ENCODE peak calls at places on chromosomes 6 and 20, in five cellular contexts. P is PC-9, A is right atrium auricular region, Y is right cardiac atrium, Z is kidney. U is an unnamed sample.

GRCh38 chr6:160919713-160920112 is 71.9 kb upstream of the MAP3K4 start:
- DNase-seq in Y (no peak), P (no peak), Z (no peak), A (no peak), U (no peak)

GRCh38 chr20:52035498-52035897 is 156.1 kb downstream of the ZFP64 start:
- DNase-seq in Y (no peak), P (no peak), A (no peak), Z (no peak), U (no peak)

GRCh38 chr6:31945507-31946369 is at the start of gene CFB:
- DNase-seq in P (peak), Z (peak), Y (peak), A (peak), U (peak)

GRCh38 chr6:3226422-3227362 is 761 bp downstream of the TUBB2B start:
- DNase-seq in P (peak), A (no peak), Y (peak), Z (peak), U (peak)

GRCh38 chr6:16388488-16388887 is 150.1 kb downstream of the GMPR start:
- DNase-seq in Z (no peak), Y (no peak), P (no peak), A (no peak), U (no peak)

GRCh38 chr20:49384437-49385434 is 97.7 kb downstream of the KCNB1 start:
- DNase-seq in A (peak), P (peak), Z (peak), Y (peak), U (peak)

GRCh38 chr6:20354366-20354765 is 47.3 kb upstream of the E2F3 start:
- DNase-seq in P (no peak), Z (no peak), A (no peak), Y (no peak), U (no peak)

GRCh38 chr6:153976921-153977693 is 61.9 kb upstream of the OPRM1 start:
- DNase-seq in A (no peak), P (peak), Y (no peak), Z (no peak), U (no peak)

GRCh38 chr6:35445691-35446090 is 6.4 kb upstream of the FANCE start:
- DNase-seq in Z (no peak), A (no peak), Y (no peak), P (no peak), U (no peak)

GRCh38 chr6:33252758-33253157 is 18.9 kb downstream of the VPS52 start:
- DNase-seq in P (no peak), Y (no peak), A (no peak), Z (no peak), U (no peak)

GRCh38 chr6:24743944-24744335 is 25.0 kb upstream of the C6orf62 start:
- DNase-seq in P (no peak), Y (no peak), A (no peak), Z (no peak), U (no peak)

GRCh38 chr6:112298021-112298745 is 43.8 kb upstream of the LAMA4 start:
- DNase-seq in Z (no peak), A (no peak), P (peak), Y (no peak), U (no peak)

GRCh38 chr20:26163890-26164289 is 467.2 kb upstream of the ZNF337 start:
- DNase-seq in P (peak), A (no peak), Z (no peak), Y (no peak), U (no peak)

GRCh38 chr20:10674684-10675455 is 1.1 kb upstream of the JAG1 start:
- DNase-seq in A (peak), Y (peak), Z (peak), P (peak), U (peak)

GRCh38 chr6:138198430-138199091 is 19.7 kb downstream of the PBOV1 start:
- DNase-seq in Y (no peak), Z (no peak), P (no peak), A (no peak), U (no peak)

GRCh38 chr6:121515615-121516265 is 80.3 kb downstream of the GJA1 start:
- DNase-seq in Z (no peak), P (no peak), Y (no peak), A (no peak), U (no peak)

GRCh38 chr6:111880181-111880944 is 7.1 kb upstream of the FYN start:
- DNase-seq in A (no peak), Z (no peak), P (no peak), Y (no peak), U (no peak)

GRCh38 chr6:44500074-44500473 is 112.6 kb downstream of the CDC5L start:
- DNase-seq in Y (no peak), Z (no peak), P (no peak), A (peak), U (no peak)

GRCh38 chr6:114020223-114020622 is 49.3 kb upstream of the HDAC2 start:
- DNase-seq in Y (no peak), P (no peak), Z (no peak), A (no peak), U (no peak)

GRCh38 chr6:22247916-22248482 is 48.8 kb downstream of the PRL start:
- DNase-seq in A (no peak), Y (no peak), P (no peak), Z (no peak), U (no peak)

GRCh38 chr6:27592481-27593199 is 119.7 kb upstream of the ZNF184 start:
- DNase-seq in Y (no peak), P (peak), A (no peak), Z (no peak), U (no peak)

GRCh38 chr20:23666189-23666588 is 22.6 kb downstream of the CST4 start:
- DNase-seq in P (no peak), A (peak), Y (no peak), Z (no peak), U (no peak)

GRCh38 chr6:104669483-104669882 is 190.2 kb downstream of the HACE1 start:
- DNase-seq in Y (no peak), A (no peak), P (no peak), Z (no peak), U (no peak)

GRCh38 chr6:146860583-146860982 is 261.8 kb downstream of the ADGB start:
- DNase-seq in P (no peak), A (no peak), Y (no peak), Z (no peak), U (no peak)

GRCh38 chr6:163994566-163994965 is 580.0 kb downstream of the QKI start:
- DNase-seq in A (no peak), P (no peak), Y (no peak), Z (no peak), U (no peak)

GRCh38 chr6:24932832-24933231 is 2.9 kb downstream of the RIPOR2 start:
- DNase-seq in A (no peak), Z (no peak), Y (no peak), P (no peak), U (no peak)

GRCh38 chr6:69936674-69937363 is 70.5 kb downstream of the COL19A1 start:
- DNase-seq in A (no peak), Z (no peak), P (no peak), Y (no peak), U (no peak)

GRCh38 chr6:167225903-167226508 is 65.1 kb upstream of the UNC93A start:
- DNase-seq in P (no peak), Y (no peak), Z (no peak), A (no peak), U (no peak)

GRCh38 chr20:57723816-57724215 is 14.0 kb upstream of the PMEPA1 start:
- DNase-seq in Z (no peak), P (no peak), Y (no peak), A (no peak), U (no peak)

GRCh38 chr6:40856271-40856670 is 182.8 kb downstream of the UNC5CL start:
- DNase-seq in Y (no peak), Z (no peak), A (no peak), P (no peak), U (no peak)

GRCh38 chr6:122553697-122554096 is 56.5 kb upstream of the PKIB start:
- DNase-seq in P (no peak), Y (no peak), A (no peak), Z (no peak), U (no peak)

GRCh38 chr6:54053893-54054391 is 57.3 kb upstream of the MLIP start:
- DNase-seq in P (peak), A (no peak), Z (no peak), Y (no peak), U (peak)

GRCh38 chr6:100573169-100573568 is 108.4 kb upstream of the SIM1 start:
- DNase-seq in Y (no peak), P (no peak), Z (no peak), A (no peak), U (no peak)

GRCh38 chr6:130233332-130233731 is 10.6 kb upstream of the SAMD3 start:
- DNase-seq in Y (no peak), A (no peak), Z (no peak), P (no peak), U (no peak)

DNA sequence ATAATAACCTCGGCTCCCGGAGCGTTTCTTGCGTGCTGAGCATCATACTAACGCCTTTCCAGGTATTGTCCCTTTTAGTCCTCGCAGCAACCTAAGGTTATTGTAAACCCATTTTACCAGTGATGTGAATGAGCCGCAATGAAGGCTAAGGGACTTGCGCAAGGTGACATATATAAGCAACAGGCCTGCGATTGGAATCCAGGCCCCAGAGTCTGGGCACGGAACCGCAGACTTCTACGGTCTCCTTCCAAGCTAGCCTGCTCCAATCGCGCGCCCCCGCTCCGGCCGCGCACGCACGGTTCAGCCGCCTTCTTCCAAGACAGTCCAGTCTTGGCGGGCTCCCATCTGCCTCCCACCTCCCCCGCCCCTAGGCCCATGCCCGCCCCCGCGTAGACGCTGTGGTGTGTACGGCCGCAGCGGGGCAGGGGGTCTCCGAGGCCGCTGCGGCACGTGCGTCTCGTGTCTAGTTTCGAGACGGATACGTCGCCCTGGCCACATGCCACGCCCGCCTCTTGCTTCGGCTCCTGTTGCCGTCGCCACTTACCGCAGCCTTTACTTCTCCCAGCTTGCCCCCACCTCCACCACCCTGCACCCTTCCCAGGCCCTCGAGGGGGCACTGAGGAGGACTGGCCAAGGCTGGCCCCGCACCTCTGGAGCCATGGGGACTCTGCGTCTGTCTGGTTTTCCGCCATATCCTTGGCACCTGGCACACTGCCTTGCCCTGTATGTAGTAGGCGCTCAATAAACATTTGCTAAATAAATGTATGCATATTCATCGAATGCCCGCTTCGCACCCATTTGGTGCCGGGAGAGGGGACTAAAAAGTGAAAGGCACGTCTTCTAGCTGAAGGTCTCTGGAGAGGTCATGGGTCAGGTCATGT is 855 bp upstream of the GFOD1 start:
- DNase-seq in Z (peak), A (no peak), P (no peak), Y (peak), U (peak)
- H3K27ac ChIP-seq in Z (no peak), A (peak), P (no peak), Y (peak), U (peak)

DNA sequence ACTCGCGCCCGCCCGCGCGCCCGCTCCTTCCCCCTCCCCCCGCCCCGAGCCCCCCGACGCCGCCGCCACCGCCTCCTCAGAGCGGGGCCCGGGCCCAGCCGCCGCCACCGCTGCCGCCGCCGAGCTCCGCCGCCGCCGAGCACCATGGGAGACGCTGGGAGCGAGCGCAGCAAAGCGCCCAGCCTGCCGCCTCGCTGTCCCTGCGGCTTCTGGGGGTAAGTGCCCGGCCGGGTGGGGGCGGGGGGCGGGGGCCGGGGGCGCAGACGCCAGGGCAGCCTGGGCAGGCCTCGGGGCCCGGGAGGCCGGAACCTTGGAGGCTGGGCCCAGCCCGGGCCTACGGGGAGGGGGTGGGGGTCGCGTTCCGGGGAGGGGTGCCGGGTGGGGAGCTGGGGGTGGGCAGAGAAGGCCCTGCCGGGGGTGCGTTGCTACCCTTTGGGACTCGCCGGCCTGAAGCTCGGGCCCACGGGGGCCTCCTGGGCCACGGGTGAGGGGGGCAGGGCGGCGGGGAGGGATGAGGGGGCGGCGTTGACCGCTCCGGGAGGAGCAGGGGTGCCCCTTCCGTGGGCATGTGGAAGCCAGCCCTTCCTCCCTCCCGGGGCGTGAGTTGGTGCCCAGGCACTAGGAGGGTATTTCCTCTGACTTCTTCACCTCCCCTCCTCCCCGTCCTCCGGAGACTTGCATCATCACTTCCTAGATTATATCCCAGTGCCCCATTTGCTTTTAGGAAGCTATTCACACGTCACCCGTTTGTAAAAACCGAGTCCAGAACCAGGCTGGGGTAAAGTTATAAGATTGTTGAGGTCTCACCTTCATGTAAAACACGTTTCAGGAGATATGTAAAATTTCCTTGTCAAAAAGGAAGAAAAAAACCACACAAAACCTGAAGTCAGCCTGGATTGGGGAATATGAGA is 530 bp downstream of the ZFAND3 start:
- DNase-seq in Z (peak), A (peak), Y (peak), P (peak), U (peak)
- H3K27ac ChIP-seq in Z (peak), A (peak), Y (peak), P (peak), U (peak)

GRCh38 chr6:144139817-144140216 is 10.5 kb upstream of the STX11 start:
- DNase-seq in Z (no peak), Y (no peak), A (no peak), P (no peak), U (no peak)

GRCh38 chr6:144141470-144141869 is 8.8 kb upstream of the STX11 start:
- DNase-seq in Y (no peak), P (no peak), Z (no peak), A (no peak), U (no peak)

GRCh38 chr6:144140859-144141258 is 9.5 kb upstream of the STX11 start:
- DNase-seq in A (no peak), P (no peak), Z (no peak), Y (no peak), U (no peak)

GRCh38 chr6:144134737-144135136 is 15.6 kb upstream of the STX11 start:
- DNase-seq in Y (no peak), A (no peak), P (no peak), Z (no peak), U (no peak)

DNA sequence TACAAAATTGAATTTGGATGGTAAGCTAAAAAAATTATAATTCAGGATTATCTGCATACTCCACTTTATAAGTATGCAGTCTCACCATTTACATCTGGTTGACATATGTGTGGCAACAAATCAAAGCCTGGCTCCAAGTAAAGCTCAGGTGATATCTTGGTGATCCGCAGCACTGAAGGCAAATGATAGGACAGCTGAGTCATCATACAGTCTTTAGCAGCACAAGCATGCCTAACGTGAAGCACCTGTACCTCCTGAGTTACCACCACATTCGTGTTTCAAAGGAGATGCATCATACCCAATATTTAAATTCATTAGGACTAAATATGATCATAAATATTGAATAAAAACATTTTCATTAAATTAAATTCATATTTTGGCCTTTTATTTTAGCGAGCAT is 11.8 kb upstream of the STX11 start:
- DNase-seq in P (no peak), Z (no peak), Y (no peak), A (no peak), U (no peak)
- H3K27ac ChIP-seq in P (no peak), Z (no peak), Y (no peak), A (no peak), U (no peak)

GRCh38 chr6:139483082-139483481 is 108.6 kb upstream of the CITED2 start:
- DNase-seq in Z (no peak), A (no peak), P (no peak), Y (no peak), U (no peak)

GRCh38 chr6:139475231-139475630 is 100.8 kb upstream of the CITED2 start:
- DNase-seq in P (no peak), A (no peak), Y (no peak), Z (no peak), U (no peak)

GRCh38 chr6:139480356-139480833 is 105.9 kb upstream of the CITED2 start:
- DNase-seq in P (no peak), Z (no peak), Y (no peak), A (no peak), U (no peak)

GRCh38 chr6:139482184-139482751 is 107.8 kb upstream of the CITED2 start:
- DNase-seq in Z (no peak), Y (no peak), P (no peak), A (no peak), U (no peak)

GRCh38 chr6:139479433-139480222 is 105.2 kb upstream of the CITED2 start:
- DNase-seq in Y (no peak), Z (no peak), A (no peak), P (no peak), U (no peak)
- H3K27ac ChIP-seq in Y (no peak), Z (no peak), A (no peak), P (no peak), U (no peak)

DNA sequence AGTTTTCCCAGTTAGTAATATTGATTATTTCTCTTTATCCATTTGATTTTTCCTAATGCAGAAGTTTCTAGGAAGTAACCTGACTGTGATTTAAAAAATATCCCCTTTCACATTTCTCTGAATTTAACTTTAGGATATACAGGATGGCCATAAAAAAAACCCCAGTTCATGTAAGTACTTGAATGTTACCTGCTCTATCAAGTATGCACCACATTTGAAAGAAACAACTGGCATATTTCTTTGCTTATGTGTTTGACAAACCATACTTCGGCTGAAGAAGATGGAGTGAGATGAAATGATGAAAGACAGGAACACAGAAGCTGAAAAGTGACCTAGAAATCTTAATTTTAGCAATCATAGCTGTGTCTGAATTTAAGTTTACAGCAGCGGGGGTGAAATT is 374.0 kb upstream of the NOX3 start:
- DNase-seq in Z (no peak), A (no peak), P (no peak), Y (no peak), U (no peak)
- H3K27ac ChIP-seq in Z (no peak), A (no peak), P (no peak), Y (no peak), U (no peak)

GRCh38 chr20:9441948-9442347 is 72.4 kb upstream of the LAMP5 start:
- DNase-seq in A (no peak), P (no peak), Y (no peak), Z (no peak), U (no peak)
- H3K27ac ChIP-seq in A (no peak), P (no peak), Y (no peak), Z (no peak), U (no peak)

GRCh38 chr6:36608788-36609563 is 14.8 kb downstream of the SRSF3 start:
- DNase-seq in A (no peak), Z (no peak), P (no peak), Y (no peak), U (no peak)
- H3K27ac ChIP-seq in A (peak), Z (peak), P (peak), Y (peak), U (peak)

GRCh38 chr6:131400782-131401496 is 172.1 kb upstream of the ARG1 start:
- DNase-seq in Y (no peak), Z (no peak), A (no peak), P (no peak), U (no peak)
- H3K27ac ChIP-seq in Y (no peak), Z (no peak), A (no peak), P (no peak), U (no peak)

DNA sequence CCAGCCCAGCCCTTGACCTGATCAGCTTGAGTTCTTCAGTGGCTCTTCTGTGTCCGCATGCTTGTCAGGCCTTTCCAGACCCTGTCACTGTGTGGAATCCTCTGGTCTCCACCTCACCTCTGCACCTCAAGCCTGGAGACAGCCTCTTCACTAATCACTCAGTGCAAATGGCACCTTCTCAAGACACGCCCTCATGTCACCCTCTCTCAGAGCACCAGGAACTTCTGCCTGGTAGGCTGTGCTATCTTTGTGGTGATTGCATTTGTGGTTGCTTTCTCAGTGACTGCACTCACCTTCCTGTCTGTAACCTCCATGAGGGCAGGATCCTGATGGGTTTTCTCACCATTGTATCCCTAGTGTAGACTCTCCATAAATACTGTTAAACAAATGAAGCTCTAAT is 435.2 kb upstream of the CDH4 start:
- DNase-seq in Y (no peak), Z (no peak), P (no peak), A (no peak), U (no peak)
- H3K27ac ChIP-seq in Y (no peak), Z (no peak), P (no peak), A (no peak), U (no peak)

GRCh38 chr6:139257821-139258398 is 33.9 kb downstream of the TXLNB start:
- DNase-seq in Y (no peak), A (no peak), Z (no peak), P (no peak), U (no peak)
- H3K27ac ChIP-seq in Y (no peak), A (no peak), Z (no peak), P (no peak), U (peak)

U was measured in psoas muscle.